ENCODE peak calls at places on chromosomes 2 and 18, in eight cellular contexts. One of them, this sample, is unnamed.
A peak's percentile ranks its signal among the peaks of the same experiment; 100 is the strongest.

GRCh38 chr2:11024687-11025086 is 113.0 kb downstream of the KCNF1 start:
- DNase-seq in posterior cingulate gyrus: no peak
- DNase-seq in activated CD8-positive, alpha-beta memory T cell treated with anti-CD3 and anti-CD28 coated beads for 1 hour: no peak
- DNase-seq in activated CD4-positive, alpha-beta T cell treated with anti-CD3 and anti-CD28 coated beads for 48 hours: no peak
- DNase-seq in activated T-helper 1 cell treated with anti-CD3 and anti-CD28 coated beads, Interleukin-12 subunit alpha, Interleukin-12 subunit beta, Interleukin-2, Interleukin-4 antibody, amounts not matched to agents 30 ng/mL and 10 ng/mL and 1 ng/mL, durations not matched to agents 14 hours and 24 hours and 36 hours: no peak
- DNase-seq in iris pigment epithelial cell: no peak
- DNase-seq in foreskin fibroblast: no peak
- DNase-seq in Caco-2: no peak
- DNase-seq in this sample: no peak

GRCh38 chr2:51711761-51712160 is 679.8 kb upstream of the NRXN1 start:
- DNase-seq in posterior cingulate gyrus: no peak
- DNase-seq in activated CD8-positive, alpha-beta memory T cell treated with anti-CD3 and anti-CD28 coated beads for 1 hour: no peak
- DNase-seq in activated CD4-positive, alpha-beta T cell treated with anti-CD3 and anti-CD28 coated beads for 48 hours: no peak
- DNase-seq in activated T-helper 1 cell treated with anti-CD3 and anti-CD28 coated beads, Interleukin-12 subunit alpha, Interleukin-12 subunit beta, Interleukin-2, Interleukin-4 antibody, amounts not matched to agents 30 ng/mL and 10 ng/mL and 1 ng/mL, durations not matched to agents 14 hours and 24 hours and 36 hours: no peak
- DNase-seq in iris pigment epithelial cell: peak; percentile 68
- DNase-seq in foreskin fibroblast: peak; percentile 57
- DNase-seq in Caco-2: no peak
- DNase-seq in this sample: no peak

GRCh38 chr18:34707670-34708069 is 2.4 kb upstream of the DTNA start:
- DNase-seq in posterior cingulate gyrus: no peak
- DNase-seq in activated CD8-positive, alpha-beta memory T cell treated with anti-CD3 and anti-CD28 coated beads for 1 hour: no peak
- DNase-seq in activated CD4-positive, alpha-beta T cell treated with anti-CD3 and anti-CD28 coated beads for 48 hours: no peak
- DNase-seq in activated T-helper 1 cell treated with anti-CD3 and anti-CD28 coated beads, Interleukin-12 subunit alpha, Interleukin-12 subunit beta, Interleukin-2, Interleukin-4 antibody, amounts not matched to agents 30 ng/mL and 10 ng/mL and 1 ng/mL, durations not matched to agents 14 hours and 24 hours and 36 hours: no peak
- DNase-seq in iris pigment epithelial cell: peak; percentile 91
- DNase-seq in foreskin fibroblast: peak; percentile 96
- DNase-seq in Caco-2: no peak
- DNase-seq in this sample: no peak

GRCh38 chr2:37634914-37635358 is 36.5 kb downstream of the CDC42EP3 start:
- DNase-seq in posterior cingulate gyrus: no peak
- DNase-seq in activated CD8-positive, alpha-beta memory T cell treated with anti-CD3 and anti-CD28 coated beads for 1 hour: no peak
- DNase-seq in activated CD4-positive, alpha-beta T cell treated with anti-CD3 and anti-CD28 coated beads for 48 hours: no peak
- DNase-seq in activated T-helper 1 cell treated with anti-CD3 and anti-CD28 coated beads, Interleukin-12 subunit alpha, Interleukin-12 subunit beta, Interleukin-2, Interleukin-4 antibody, amounts not matched to agents 30 ng/mL and 10 ng/mL and 1 ng/mL, durations not matched to agents 14 hours and 24 hours and 36 hours: no peak
- DNase-seq in iris pigment epithelial cell: no peak
- DNase-seq in foreskin fibroblast: no peak
- DNase-seq in Caco-2: no peak
- DNase-seq in this sample: no peak

GRCh38 chr2:213089438-213089837 is 62.0 kb downstream of the IKZF2 start:
- DNase-seq in posterior cingulate gyrus: no peak
- DNase-seq in activated CD8-positive, alpha-beta memory T cell treated with anti-CD3 and anti-CD28 coated beads for 1 hour: no peak
- DNase-seq in activated CD4-positive, alpha-beta T cell treated with anti-CD3 and anti-CD28 coated beads for 48 hours: no peak
- DNase-seq in activated T-helper 1 cell treated with anti-CD3 and anti-CD28 coated beads, Interleukin-12 subunit alpha, Interleukin-12 subunit beta, Interleukin-2, Interleukin-4 antibody, amounts not matched to agents 30 ng/mL and 10 ng/mL and 1 ng/mL, durations not matched to agents 14 hours and 24 hours and 36 hours: no peak
- DNase-seq in iris pigment epithelial cell: peak; percentile 47
- DNase-seq in foreskin fibroblast: peak; percentile 61
- DNase-seq in Caco-2: no peak
- DNase-seq in this sample: no peak

GRCh38 chr2:15640291-15640711 is 48.6 kb downstream of the DDX1 start:
- DNase-seq in posterior cingulate gyrus: no peak
- DNase-seq in activated CD8-positive, alpha-beta memory T cell treated with anti-CD3 and anti-CD28 coated beads for 1 hour: no peak
- DNase-seq in activated CD4-positive, alpha-beta T cell treated with anti-CD3 and anti-CD28 coated beads for 48 hours: no peak
- DNase-seq in activated T-helper 1 cell treated with anti-CD3 and anti-CD28 coated beads, Interleukin-12 subunit alpha, Interleukin-12 subunit beta, Interleukin-2, Interleukin-4 antibody, amounts not matched to agents 30 ng/mL and 10 ng/mL and 1 ng/mL, durations not matched to agents 14 hours and 24 hours and 36 hours: no peak
- DNase-seq in iris pigment epithelial cell: peak; percentile 92
- DNase-seq in foreskin fibroblast: peak; percentile 80
- DNase-seq in Caco-2: no peak
- DNase-seq in this sample: no peak

GRCh38 chr2:190843874-190844699 is 36.5 kb upstream of the GLS start:
- DNase-seq in posterior cingulate gyrus: no peak
- DNase-seq in activated CD8-positive, alpha-beta memory T cell treated with anti-CD3 and anti-CD28 coated beads for 1 hour: no peak
- DNase-seq in activated CD4-positive, alpha-beta T cell treated with anti-CD3 and anti-CD28 coated beads for 48 hours: peak; percentile 74
- DNase-seq in activated T-helper 1 cell treated with anti-CD3 and anti-CD28 coated beads, Interleukin-12 subunit alpha, Interleukin-12 subunit beta, Interleukin-2, Interleukin-4 antibody, amounts not matched to agents 30 ng/mL and 10 ng/mL and 1 ng/mL, durations not matched to agents 14 hours and 24 hours and 36 hours: peak; percentile 17
- DNase-seq in iris pigment epithelial cell: peak; percentile 65
- DNase-seq in foreskin fibroblast: peak; percentile 52
- DNase-seq in Caco-2: no peak
- DNase-seq in this sample: no peak

GRCh38 chr2:64101141-64101591 is 43.1 kb downstream of the PELI1 start:
- DNase-seq in posterior cingulate gyrus: no peak
- DNase-seq in activated CD8-positive, alpha-beta memory T cell treated with anti-CD3 and anti-CD28 coated beads for 1 hour: no peak
- DNase-seq in activated CD4-positive, alpha-beta T cell treated with anti-CD3 and anti-CD28 coated beads for 48 hours: no peak
- DNase-seq in activated T-helper 1 cell treated with anti-CD3 and anti-CD28 coated beads, Interleukin-12 subunit alpha, Interleukin-12 subunit beta, Interleukin-2, Interleukin-4 antibody, amounts not matched to agents 30 ng/mL and 10 ng/mL and 1 ng/mL, durations not matched to agents 14 hours and 24 hours and 36 hours: no peak
- DNase-seq in iris pigment epithelial cell: no peak
- DNase-seq in foreskin fibroblast: no peak
- DNase-seq in Caco-2: no peak
- DNase-seq in this sample: no peak

GRCh38 chr2:7014201-7014640 is 97.0 kb downstream of the RNF144A start:
- DNase-seq in posterior cingulate gyrus: no peak
- DNase-seq in activated CD8-positive, alpha-beta memory T cell treated with anti-CD3 and anti-CD28 coated beads for 1 hour: no peak
- DNase-seq in activated CD4-positive, alpha-beta T cell treated with anti-CD3 and anti-CD28 coated beads for 48 hours: peak; percentile 41
- DNase-seq in activated T-helper 1 cell treated with anti-CD3 and anti-CD28 coated beads, Interleukin-12 subunit alpha, Interleukin-12 subunit beta, Interleukin-2, Interleukin-4 antibody, amounts not matched to agents 30 ng/mL and 10 ng/mL and 1 ng/mL, durations not matched to agents 14 hours and 24 hours and 36 hours: no peak
- DNase-seq in iris pigment epithelial cell: peak; percentile 87
- DNase-seq in foreskin fibroblast: no peak
- DNase-seq in Caco-2: no peak
- DNase-seq in this sample: no peak

GRCh38 chr2:111679202-111679601 is 204.8 kb downstream of the ANAPC1 start:
- DNase-seq in posterior cingulate gyrus: no peak
- DNase-seq in activated CD8-positive, alpha-beta memory T cell treated with anti-CD3 and anti-CD28 coated beads for 1 hour: no peak
- DNase-seq in activated CD4-positive, alpha-beta T cell treated with anti-CD3 and anti-CD28 coated beads for 48 hours: peak; percentile 27
- DNase-seq in activated T-helper 1 cell treated with anti-CD3 and anti-CD28 coated beads, Interleukin-12 subunit alpha, Interleukin-12 subunit beta, Interleukin-2, Interleukin-4 antibody, amounts not matched to agents 30 ng/mL and 10 ng/mL and 1 ng/mL, durations not matched to agents 14 hours and 24 hours and 36 hours: no peak
- DNase-seq in iris pigment epithelial cell: no peak
- DNase-seq in foreskin fibroblast: peak; percentile 57
- DNase-seq in Caco-2: no peak
- DNase-seq in this sample: no peak

GRCh38 chr2:201964631-201965206 is 68.9 kb upstream of the FZD7 start:
- DNase-seq in posterior cingulate gyrus: no peak
- DNase-seq in activated CD8-positive, alpha-beta memory T cell treated with anti-CD3 and anti-CD28 coated beads for 1 hour: no peak
- DNase-seq in activated CD4-positive, alpha-beta T cell treated with anti-CD3 and anti-CD28 coated beads for 48 hours: peak; percentile 23
- DNase-seq in activated T-helper 1 cell treated with anti-CD3 and anti-CD28 coated beads, Interleukin-12 subunit alpha, Interleukin-12 subunit beta, Interleukin-2, Interleukin-4 antibody, amounts not matched to agents 30 ng/mL and 10 ng/mL and 1 ng/mL, durations not matched to agents 14 hours and 24 hours and 36 hours: peak; percentile 11
- DNase-seq in iris pigment epithelial cell: no peak
- DNase-seq in foreskin fibroblast: no peak
- DNase-seq in Caco-2: no peak
- DNase-seq in this sample: no peak

GRCh38 chr2:189000221-189000620 is 26.0 kb downstream of the COL3A1 start:
- DNase-seq in posterior cingulate gyrus: no peak
- DNase-seq in activated CD8-positive, alpha-beta memory T cell treated with anti-CD3 and anti-CD28 coated beads for 1 hour: no peak
- DNase-seq in activated CD4-positive, alpha-beta T cell treated with anti-CD3 and anti-CD28 coated beads for 48 hours: no peak
- DNase-seq in activated T-helper 1 cell treated with anti-CD3 and anti-CD28 coated beads, Interleukin-12 subunit alpha, Interleukin-12 subunit beta, Interleukin-2, Interleukin-4 antibody, amounts not matched to agents 30 ng/mL and 10 ng/mL and 1 ng/mL, durations not matched to agents 14 hours and 24 hours and 36 hours: no peak
- DNase-seq in iris pigment epithelial cell: no peak
- DNase-seq in foreskin fibroblast: no peak
- DNase-seq in Caco-2: no peak
- DNase-seq in this sample: no peak

GRCh38 chr2:166344286-166345113 is 31.2 kb downstream of the SCN9A start:
- DNase-seq in posterior cingulate gyrus: no peak
- DNase-seq in activated CD8-positive, alpha-beta memory T cell treated with anti-CD3 and anti-CD28 coated beads for 1 hour: no peak
- DNase-seq in activated CD4-positive, alpha-beta T cell treated with anti-CD3 and anti-CD28 coated beads for 48 hours: no peak
- DNase-seq in activated T-helper 1 cell treated with anti-CD3 and anti-CD28 coated beads, Interleukin-12 subunit alpha, Interleukin-12 subunit beta, Interleukin-2, Interleukin-4 antibody, amounts not matched to agents 30 ng/mL and 10 ng/mL and 1 ng/mL, durations not matched to agents 14 hours and 24 hours and 36 hours: no peak
- DNase-seq in iris pigment epithelial cell: peak; percentile 89
- DNase-seq in foreskin fibroblast: peak; percentile 78
- DNase-seq in Caco-2: no peak
- DNase-seq in this sample: no peak

GRCh38 chr2:179612591-179613298 is 248.7 kb downstream of the ZNF385B start:
- DNase-seq in posterior cingulate gyrus: no peak
- DNase-seq in activated CD8-positive, alpha-beta memory T cell treated with anti-CD3 and anti-CD28 coated beads for 1 hour: no peak
- DNase-seq in activated CD4-positive, alpha-beta T cell treated with anti-CD3 and anti-CD28 coated beads for 48 hours: no peak
- DNase-seq in activated T-helper 1 cell treated with anti-CD3 and anti-CD28 coated beads, Interleukin-12 subunit alpha, Interleukin-12 subunit beta, Interleukin-2, Interleukin-4 antibody, amounts not matched to agents 30 ng/mL and 10 ng/mL and 1 ng/mL, durations not matched to agents 14 hours and 24 hours and 36 hours: no peak
- DNase-seq in iris pigment epithelial cell: no peak
- DNase-seq in foreskin fibroblast: no peak
- DNase-seq in Caco-2: no peak
- DNase-seq in this sample: no peak

GRCh38 chr2:205714789-205715411 is 32.6 kb downstream of the NRP2 start:
- DNase-seq in posterior cingulate gyrus: no peak
- DNase-seq in activated CD8-positive, alpha-beta memory T cell treated with anti-CD3 and anti-CD28 coated beads for 1 hour: no peak
- DNase-seq in activated CD4-positive, alpha-beta T cell treated with anti-CD3 and anti-CD28 coated beads for 48 hours: no peak
- DNase-seq in activated T-helper 1 cell treated with anti-CD3 and anti-CD28 coated beads, Interleukin-12 subunit alpha, Interleukin-12 subunit beta, Interleukin-2, Interleukin-4 antibody, amounts not matched to agents 30 ng/mL and 10 ng/mL and 1 ng/mL, durations not matched to agents 14 hours and 24 hours and 36 hours: no peak
- DNase-seq in iris pigment epithelial cell: peak; percentile 57
- DNase-seq in foreskin fibroblast: no peak
- DNase-seq in Caco-2: no peak
- DNase-seq in this sample: no peak

GRCh38 chr18:61992285-61992684 is 99.5 kb upstream of the RNF152 start:
- DNase-seq in posterior cingulate gyrus: no peak
- DNase-seq in activated CD8-positive, alpha-beta memory T cell treated with anti-CD3 and anti-CD28 coated beads for 1 hour: no peak
- DNase-seq in activated CD4-positive, alpha-beta T cell treated with anti-CD3 and anti-CD28 coated beads for 48 hours: no peak
- DNase-seq in activated T-helper 1 cell treated with anti-CD3 and anti-CD28 coated beads, Interleukin-12 subunit alpha, Interleukin-12 subunit beta, Interleukin-2, Interleukin-4 antibody, amounts not matched to agents 30 ng/mL and 10 ng/mL and 1 ng/mL, durations not matched to agents 14 hours and 24 hours and 36 hours: no peak
- DNase-seq in iris pigment epithelial cell: peak; percentile 93
- DNase-seq in foreskin fibroblast: peak; percentile 86
- DNase-seq in Caco-2: no peak
- DNase-seq in this sample: no peak

GRCh38 chr2:31151501-31151900 is 13.3 kb upstream of the GALNT14 start:
- DNase-seq in posterior cingulate gyrus: no peak
- DNase-seq in activated CD8-positive, alpha-beta memory T cell treated with anti-CD3 and anti-CD28 coated beads for 1 hour: no peak
- DNase-seq in activated CD4-positive, alpha-beta T cell treated with anti-CD3 and anti-CD28 coated beads for 48 hours: no peak
- DNase-seq in activated T-helper 1 cell treated with anti-CD3 and anti-CD28 coated beads, Interleukin-12 subunit alpha, Interleukin-12 subunit beta, Interleukin-2, Interleukin-4 antibody, amounts not matched to agents 30 ng/mL and 10 ng/mL and 1 ng/mL, durations not matched to agents 14 hours and 24 hours and 36 hours: no peak
- DNase-seq in iris pigment epithelial cell: no peak
- DNase-seq in foreskin fibroblast: no peak
- DNase-seq in Caco-2: no peak
- DNase-seq in this sample: no peak

GRCh38 chr18:36314098-36314497 is 16.6 kb downstream of the FHOD3 start:
- DNase-seq in posterior cingulate gyrus: no peak
- DNase-seq in activated CD8-positive, alpha-beta memory T cell treated with anti-CD3 and anti-CD28 coated beads for 1 hour: no peak
- DNase-seq in activated CD4-positive, alpha-beta T cell treated with anti-CD3 and anti-CD28 coated beads for 48 hours: no peak
- DNase-seq in activated T-helper 1 cell treated with anti-CD3 and anti-CD28 coated beads, Interleukin-12 subunit alpha, Interleukin-12 subunit beta, Interleukin-2, Interleukin-4 antibody, amounts not matched to agents 30 ng/mL and 10 ng/mL and 1 ng/mL, durations not matched to agents 14 hours and 24 hours and 36 hours: no peak
- DNase-seq in iris pigment epithelial cell: peak; percentile 29
- DNase-seq in foreskin fibroblast: peak; percentile 69
- DNase-seq in Caco-2: no peak
- DNase-seq in this sample: no peak

GRCh38 chr2:120919771-120920437 is 184.2 kb downstream of the GLI2 start:
- DNase-seq in posterior cingulate gyrus: no peak
- DNase-seq in activated CD8-positive, alpha-beta memory T cell treated with anti-CD3 and anti-CD28 coated beads for 1 hour: no peak
- DNase-seq in activated CD4-positive, alpha-beta T cell treated with anti-CD3 and anti-CD28 coated beads for 48 hours: no peak
- DNase-seq in activated T-helper 1 cell treated with anti-CD3 and anti-CD28 coated beads, Interleukin-12 subunit alpha, Interleukin-12 subunit beta, Interleukin-2, Interleukin-4 antibody, amounts not matched to agents 30 ng/mL and 10 ng/mL and 1 ng/mL, durations not matched to agents 14 hours and 24 hours and 36 hours: no peak
- DNase-seq in iris pigment epithelial cell: peak; percentile 82
- DNase-seq in foreskin fibroblast: peak; percentile 92
- DNase-seq in Caco-2: no peak
- DNase-seq in this sample: peak; percentile 70

GRCh38 chr2:69221960-69222751 is 164.9 kb downstream of the GFPT1 start:
- DNase-seq in posterior cingulate gyrus: no peak
- DNase-seq in activated CD8-positive, alpha-beta memory T cell treated with anti-CD3 and anti-CD28 coated beads for 1 hour: no peak
- DNase-seq in activated CD4-positive, alpha-beta T cell treated with anti-CD3 and anti-CD28 coated beads for 48 hours: no peak
- DNase-seq in activated T-helper 1 cell treated with anti-CD3 and anti-CD28 coated beads, Interleukin-12 subunit alpha, Interleukin-12 subunit beta, Interleukin-2, Interleukin-4 antibody, amounts not matched to agents 30 ng/mL and 10 ng/mL and 1 ng/mL, durations not matched to agents 14 hours and 24 hours and 36 hours: no peak
- DNase-seq in iris pigment epithelial cell: peak; percentile 86
- DNase-seq in foreskin fibroblast: peak; percentile 60
- DNase-seq in Caco-2: no peak
- DNase-seq in this sample: no peak

GRCh38 chr18:58143391-58143790 is 99.4 kb downstream of the NEDD4L start:
- DNase-seq in posterior cingulate gyrus: no peak
- DNase-seq in activated CD8-positive, alpha-beta memory T cell treated with anti-CD3 and anti-CD28 coated beads for 1 hour: no peak
- DNase-seq in activated CD4-positive, alpha-beta T cell treated with anti-CD3 and anti-CD28 coated beads for 48 hours: no peak
- DNase-seq in activated T-helper 1 cell treated with anti-CD3 and anti-CD28 coated beads, Interleukin-12 subunit alpha, Interleukin-12 subunit beta, Interleukin-2, Interleukin-4 antibody, amounts not matched to agents 30 ng/mL and 10 ng/mL and 1 ng/mL, durations not matched to agents 14 hours and 24 hours and 36 hours: no peak
- DNase-seq in iris pigment epithelial cell: peak; percentile 17
- DNase-seq in foreskin fibroblast: peak; percentile 14
- DNase-seq in Caco-2: no peak
- DNase-seq in this sample: no peak

GRCh38 chr2:10909050-10909995 is 2.4 kb upstream of the KCNF1 start:
- DNase-seq in posterior cingulate gyrus: no peak
- DNase-seq in activated CD8-positive, alpha-beta memory T cell treated with anti-CD3 and anti-CD28 coated beads for 1 hour: no peak
- DNase-seq in activated CD4-positive, alpha-beta T cell treated with anti-CD3 and anti-CD28 coated beads for 48 hours: peak; percentile 50
- DNase-seq in activated T-helper 1 cell treated with anti-CD3 and anti-CD28 coated beads, Interleukin-12 subunit alpha, Interleukin-12 subunit beta, Interleukin-2, Interleukin-4 antibody, amounts not matched to agents 30 ng/mL and 10 ng/mL and 1 ng/mL, durations not matched to agents 14 hours and 24 hours and 36 hours: no peak
- DNase-seq in iris pigment epithelial cell: no peak
- DNase-seq in foreskin fibroblast: no peak
- DNase-seq in Caco-2: no peak
- DNase-seq in this sample: no peak

GRCh38 chr2:96642564-96643350 is at the start of gene FER1L5:
- DNase-seq in posterior cingulate gyrus: peak; percentile 59
- DNase-seq in activated CD8-positive, alpha-beta memory T cell treated with anti-CD3 and anti-CD28 coated beads for 1 hour: no peak
- DNase-seq in activated CD4-positive, alpha-beta T cell treated with anti-CD3 and anti-CD28 coated beads for 48 hours: no peak
- DNase-seq in activated T-helper 1 cell treated with anti-CD3 and anti-CD28 coated beads, Interleukin-12 subunit alpha, Interleukin-12 subunit beta, Interleukin-2, Interleukin-4 antibody, amounts not matched to agents 30 ng/mL and 10 ng/mL and 1 ng/mL, durations not matched to agents 14 hours and 24 hours and 36 hours: no peak
- DNase-seq in iris pigment epithelial cell: peak; percentile 52
- DNase-seq in foreskin fibroblast: peak; percentile 37
- DNase-seq in Caco-2: no peak
- DNase-seq in this sample: no peak

GRCh38 chr2:227506456-227506855 is 34.5 kb downstream of the AGFG1 start:
- DNase-seq in posterior cingulate gyrus: no peak
- DNase-seq in activated CD8-positive, alpha-beta memory T cell treated with anti-CD3 and anti-CD28 coated beads for 1 hour: no peak
- DNase-seq in activated CD4-positive, alpha-beta T cell treated with anti-CD3 and anti-CD28 coated beads for 48 hours: no peak
- DNase-seq in activated T-helper 1 cell treated with anti-CD3 and anti-CD28 coated beads, Interleukin-12 subunit alpha, Interleukin-12 subunit beta, Interleukin-2, Interleukin-4 antibody, amounts not matched to agents 30 ng/mL and 10 ng/mL and 1 ng/mL, durations not matched to agents 14 hours and 24 hours and 36 hours: no peak
- DNase-seq in iris pigment epithelial cell: no peak
- DNase-seq in foreskin fibroblast: no peak
- DNase-seq in Caco-2: no peak
- DNase-seq in this sample: no peak

GRCh38 chr18:21364471-21364870 is 122.4 kb downstream of the GREB1L start:
- DNase-seq in posterior cingulate gyrus: no peak
- DNase-seq in activated CD8-positive, alpha-beta memory T cell treated with anti-CD3 and anti-CD28 coated beads for 1 hour: no peak
- DNase-seq in activated CD4-positive, alpha-beta T cell treated with anti-CD3 and anti-CD28 coated beads for 48 hours: no peak
- DNase-seq in activated T-helper 1 cell treated with anti-CD3 and anti-CD28 coated beads, Interleukin-12 subunit alpha, Interleukin-12 subunit beta, Interleukin-2, Interleukin-4 antibody, amounts not matched to agents 30 ng/mL and 10 ng/mL and 1 ng/mL, durations not matched to agents 14 hours and 24 hours and 36 hours: no peak
- DNase-seq in iris pigment epithelial cell: no peak
- DNase-seq in foreskin fibroblast: no peak
- DNase-seq in Caco-2: no peak
- DNase-seq in this sample: no peak

GRCh38 chr2:53452957-53453748 is 314.5 kb upstream of the CHAC2 start:
- DNase-seq in posterior cingulate gyrus: no peak
- DNase-seq in activated CD8-positive, alpha-beta memory T cell treated with anti-CD3 and anti-CD28 coated beads for 1 hour: no peak
- DNase-seq in activated CD4-positive, alpha-beta T cell treated with anti-CD3 and anti-CD28 coated beads for 48 hours: no peak
- DNase-seq in activated T-helper 1 cell treated with anti-CD3 and anti-CD28 coated beads, Interleukin-12 subunit alpha, Interleukin-12 subunit beta, Interleukin-2, Interleukin-4 antibody, amounts not matched to agents 30 ng/mL and 10 ng/mL and 1 ng/mL, durations not matched to agents 14 hours and 24 hours and 36 hours: no peak
- DNase-seq in iris pigment epithelial cell: no peak
- DNase-seq in foreskin fibroblast: no peak
- DNase-seq in Caco-2: no peak
- DNase-seq in this sample: peak; percentile 55

GRCh38 chr2:73984203-73984921 is at the start of gene TET3:
- DNase-seq in posterior cingulate gyrus: no peak
- DNase-seq in activated CD8-positive, alpha-beta memory T cell treated with anti-CD3 and anti-CD28 coated beads for 1 hour: no peak
- DNase-seq in activated CD4-positive, alpha-beta T cell treated with anti-CD3 and anti-CD28 coated beads for 48 hours: peak; percentile 72
- DNase-seq in activated T-helper 1 cell treated with anti-CD3 and anti-CD28 coated beads, Interleukin-12 subunit alpha, Interleukin-12 subunit beta, Interleukin-2, Interleukin-4 antibody, amounts not matched to agents 30 ng/mL and 10 ng/mL and 1 ng/mL, durations not matched to agents 14 hours and 24 hours and 36 hours: no peak
- DNase-seq in iris pigment epithelial cell: no peak
- DNase-seq in foreskin fibroblast: peak; percentile 73
- DNase-seq in Caco-2: peak; percentile 60
- DNase-seq in this sample: peak; percentile 68

GRCh38 chr2:29010946-29011649 is 30.0 kb downstream of the TOGARAM2 start:
- DNase-seq in posterior cingulate gyrus: no peak
- DNase-seq in activated CD8-positive, alpha-beta memory T cell treated with anti-CD3 and anti-CD28 coated beads for 1 hour: no peak
- DNase-seq in activated CD4-positive, alpha-beta T cell treated with anti-CD3 and anti-CD28 coated beads for 48 hours: peak; percentile 45
- DNase-seq in activated T-helper 1 cell treated with anti-CD3 and anti-CD28 coated beads, Interleukin-12 subunit alpha, Interleukin-12 subunit beta, Interleukin-2, Interleukin-4 antibody, amounts not matched to agents 30 ng/mL and 10 ng/mL and 1 ng/mL, durations not matched to agents 14 hours and 24 hours and 36 hours: peak; percentile 28
- DNase-seq in iris pigment epithelial cell: peak; percentile 92
- DNase-seq in foreskin fibroblast: no peak
- DNase-seq in Caco-2: no peak
- DNase-seq in this sample: peak; percentile 65

This sample was measured in Right ventricle myocardium superior.